ENCODE peak calls at places on chromosomes 2 and 18, in nine cellular contexts. Z, R, J, Q, L, Y, G, E and S are unnamed samples.

GRCh38 chr18:73980289-73980979 is 167.2 kb downstream of the FBXO15 start:
- DNase-seq in Z (no peak), R (no peak), J (no peak), Q (no peak), L (no peak), Y (no peak), G (no peak), E (no peak), S (no peak)

GRCh38 chr2:223860809-223861738 is 23.7 kb upstream of the AP1S3 start:
- DNase-seq in Z (peak; percentile 72), R (no peak), J (no peak), Q (peak; percentile 65), L (no peak), Y (peak; percentile 82), G (no peak), E (no peak), S (peak; percentile 78)

GRCh38 chr18:51537487-51537886 is 340.0 kb upstream of the MEX3C start:
- DNase-seq in Z (peak; percentile 49), R (no peak), J (no peak), Q (peak; percentile 19), L (no peak), Y (no peak), G (no peak), E (peak; percentile 64), S (no peak)

GRCh38 chr2:172012688-172013358 is 13.1 kb downstream of the METAP1D start:
- DNase-seq in Z (no peak), R (no peak), J (no peak), Q (no peak), L (peak; percentile 51), Y (no peak), G (no peak), E (no peak), S (no peak)

GRCh38 chr2:26897807-26898479 is 50.0 kb downstream of the DPYSL5 start:
- DNase-seq in Z (no peak), R (no peak), J (no peak), Q (no peak), L (no peak), Y (no peak), G (no peak), E (no peak), S (no peak)

GRCh38 chr2:2520396-2520795 is 189.3 kb upstream of the MYT1L start:
- DNase-seq in Z (no peak), R (no peak), J (no peak), Q (no peak), L (no peak), Y (no peak), G (peak; percentile 42), E (no peak), S (no peak)

GRCh38 chr18:48923746-48924580 is 26.8 kb downstream of the SMAD7 start:
- DNase-seq in Z (peak; percentile 65), R (no peak), J (peak; percentile 16), Q (no peak), L (no peak), Y (no peak), G (no peak), E (no peak), S (peak; percentile 31)

GRCh38 chr2:165610591-165611029 is 141.1 kb downstream of the CSRNP3 start:
- DNase-seq in Z (no peak), R (no peak), J (no peak), Q (no peak), L (no peak), Y (no peak), G (no peak), E (no peak), S (no peak)

GRCh38 chr2:128746356-128746755 is 427.7 kb upstream of the HS6ST1 start:
- DNase-seq in Z (no peak), R (no peak), J (peak; percentile 74), Q (no peak), L (no peak), Y (no peak), G (no peak), E (no peak), S (no peak)

GRCh38 chr2:217906787-217907186 is 96.0 kb downstream of the TNS1 start:
- DNase-seq in Z (no peak), R (no peak), J (no peak), Q (no peak), L (peak; percentile 66), Y (no peak), G (peak; percentile 87), E (no peak), S (no peak)

GRCh38 chr2:60352491-60353405 is 200.7 kb downstream of the BCL11A start:
- DNase-seq in Z (peak; percentile 91), R (no peak), J (no peak), Q (peak; percentile 27), L (no peak), Y (no peak), G (no peak), E (no peak), S (no peak)

GRCh38 chr2:109497911-109498870 is 115.6 kb downstream of the SEPTIN10 start:
- DNase-seq in Z (no peak), R (no peak), J (no peak), Q (no peak), L (no peak), Y (no peak), G (no peak), E (no peak), S (no peak)

GRCh38 chr18:37419272-37419671 is 146.3 kb downstream of the CELF4 start:
- DNase-seq in Z (no peak), R (no peak), J (no peak), Q (no peak), L (no peak), Y (no peak), G (no peak), E (no peak), S (no peak)

GRCh38 chr2:226788881-226789485 is 10.6 kb downstream of the IRS1 start:
- DNase-seq in Z (no peak), R (no peak), J (no peak), Q (no peak), L (no peak), Y (no peak), G (no peak), E (no peak), S (no peak)

GRCh38 chr2:64750817-64751285 is 97.1 kb upstream of the SERTAD2 start:
- DNase-seq in Z (peak; percentile 100), R (no peak), J (no peak), Q (peak; percentile 99), L (peak; percentile 100), Y (peak; percentile 99), G (peak; percentile 100), E (peak; percentile 99), S (peak; percentile 98)

GRCh38 chr2:57497489-57498096 is 549.0 kb upstream of the VRK2 start:
- DNase-seq in Z (peak; percentile 53), R (no peak), J (peak; percentile 43), Q (peak; percentile 22), L (no peak), Y (peak; percentile 53), G (no peak), E (no peak), S (peak; percentile 34)

GRCh38 chr2:171069286-171069956 is 91.3 kb downstream of the TLK1 start:
- DNase-seq in Z (no peak), R (no peak), J (no peak), Q (no peak), L (no peak), Y (no peak), G (no peak), E (no peak), S (no peak)

DNA sequence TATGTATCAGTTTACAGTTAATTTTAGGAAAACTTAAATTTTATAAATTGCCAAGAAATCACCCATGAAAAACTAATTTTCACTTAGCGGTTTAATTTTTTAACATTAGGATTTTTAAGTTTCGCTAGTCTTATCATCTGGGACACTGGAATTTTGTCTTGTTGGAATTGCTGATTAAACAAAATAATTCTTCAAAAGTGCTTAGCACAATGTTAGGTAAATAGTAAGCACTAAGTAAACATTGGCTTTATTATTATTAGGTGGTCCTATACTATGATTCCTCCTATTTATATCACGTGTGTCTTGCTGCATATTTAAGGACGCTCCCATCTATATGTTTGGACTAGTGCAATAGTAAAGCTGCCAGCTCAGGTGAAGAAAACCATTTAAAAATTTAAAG is 54.6 kb upstream of the MAP4K3 start:
- DNase-seq in Z (no peak), R (no peak), J (no peak), Q (no peak), L (no peak), Y (no peak), G (no peak), E (no peak), S (no peak)
- TF ChIP-seq CTCF in Z (no peak), R (no peak), J (no peak), Q (no peak), L (no peak), Y (no peak), G (no peak), E (no peak), S (no peak)

GRCh38 chr2:134862674-134863073 is 24.3 kb downstream of the ACMSD start:
- DNase-seq in Z (no peak), R (no peak), J (peak; percentile 18), Q (no peak), L (no peak), Y (no peak), G (no peak), E (no peak), S (no peak)
- H3K4me3 ChIP-seq in Z (no peak overlapping the region), R (no peak overlapping the region), J (no peak overlapping the region), Q (no peak overlapping the region), L (no peak overlapping the region), Y (no peak overlapping the region), G (no peak overlapping the region), E (no peak overlapping the region), S (no peak overlapping the region)

DNA sequence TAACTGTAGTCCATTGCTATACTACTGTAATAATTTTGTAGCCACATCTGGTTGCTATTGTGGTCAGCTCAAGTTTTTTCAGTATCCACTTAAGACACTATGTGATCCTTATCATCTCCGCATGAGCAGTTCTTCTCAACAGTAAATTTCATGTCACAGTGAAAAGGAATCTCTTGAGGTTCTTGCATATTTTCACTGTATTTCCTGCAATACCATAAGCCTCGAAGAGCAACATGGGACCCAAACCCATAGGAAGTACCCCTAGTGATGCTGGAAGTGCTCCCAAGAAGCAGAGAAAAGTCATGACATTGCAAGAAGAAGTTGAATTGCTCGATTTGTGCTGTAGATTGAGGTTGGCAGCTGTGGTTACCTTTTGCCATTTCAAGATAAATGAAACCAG is 86.8 kb downstream of the LDLRAD4 start:
- DNase-seq in Z (no peak), R (no peak), J (no peak), Q (no peak), L (no peak), Y (no peak), G (no peak), E (no peak), S (no peak)
- H3K27ac ChIP-seq in Z (no peak overlapping the region), R (no peak overlapping the region), J (no peak overlapping the region), Q (no peak overlapping the region), L (no peak overlapping the region), Y (no peak overlapping the region), G (no peak overlapping the region), E (no peak overlapping the region), S (no peak overlapping the region)

DNA sequence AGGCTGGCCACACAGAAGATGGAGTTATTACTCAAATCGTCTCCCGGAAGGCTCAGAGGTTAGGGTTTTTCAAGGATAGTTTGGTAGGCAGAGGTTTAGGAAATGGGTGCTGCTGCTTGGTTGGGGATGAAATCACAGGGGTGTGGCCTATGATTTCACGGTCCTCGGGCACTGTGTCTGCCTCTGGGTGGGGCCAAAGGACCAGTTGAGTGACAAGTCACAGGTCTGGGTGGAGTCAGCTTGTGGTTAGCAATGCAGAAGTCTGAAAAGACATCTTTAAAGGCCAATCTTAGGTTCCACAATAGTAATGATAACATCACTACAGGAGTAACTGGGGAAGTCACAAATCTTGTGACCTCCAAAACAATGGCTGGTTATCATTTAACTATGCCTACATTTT is 387.8 kb downstream of the ZNF521 start:
- DNase-seq in Z (peak; percentile 71), R (no peak), J (no peak), Q (peak; percentile 22), L (peak; percentile 72), Y (no peak), G (no peak), E (no peak), S (peak; percentile 60)
- TF ChIP-seq CTCF in Z (no peak), R (no peak), J (no peak), Q (no peak), L (peak; percentile 19), Y (no peak), G (no peak), E (no peak), S (no peak)